ENCODE peak calls at places on chromosomes 2 and 18, in six cellular contexts. One of them, this sample, is unnamed.

GRCh38 chr18:38545071-38545470 is 979.5 kb upstream of the CELF4 start:
- DNase-seq in stimulated activated CD8-positive, alpha-beta memory T cell treated with anti-CD3 and anti-CD28 coated beads, Interleukin-4, amount 100 ng/mL, for 1 hour: no peak
- DNase-seq in NCI-H1105 treated with DMSO at 0.1 percent for 48 hours: no peak
- DNase-seq in GM10248: peak; percentile 9
- DNase-seq in naive B cell: no peak
- DNase-seq in mesendoderm: peak; percentile 93
- DNase-seq in this sample: no peak

GRCh38 chr18:58769321-58769720 is 95.4 kb upstream of the ZNF532 start:
- DNase-seq in GM10248: no peak
- DNase-seq in naive B cell: no peak
- DNase-seq in mesendoderm: no peak
- DNase-seq in NCI-H1105 treated with DMSO at 0.1 percent for 48 hours: no peak
- DNase-seq in stimulated activated CD8-positive, alpha-beta memory T cell treated with anti-CD3 and anti-CD28 coated beads, Interleukin-4, amount 100 ng/mL, for 1 hour: no peak
- DNase-seq in this sample: no peak

GRCh38 chr2:55718165-55719008 is 24.7 kb upstream of the PNPT1 start:
- DNase-seq in NCI-H1105 treated with DMSO at 0.1 percent for 48 hours: peak; percentile 53
- DNase-seq in mesendoderm: peak; percentile 68
- DNase-seq in naive B cell: peak; percentile 13
- DNase-seq in stimulated activated CD8-positive, alpha-beta memory T cell treated with anti-CD3 and anti-CD28 coated beads, Interleukin-4, amount 100 ng/mL, for 1 hour: no peak
- DNase-seq in GM10248: peak; percentile 63
- DNase-seq in this sample: peak; percentile 48

GRCh38 chr2:197241153-197241552 is 69.4 kb downstream of the ANKRD44 start:
- DNase-seq in naive B cell: no peak
- DNase-seq in NCI-H1105 treated with DMSO at 0.1 percent for 48 hours: no peak
- DNase-seq in GM10248: no peak
- DNase-seq in stimulated activated CD8-positive, alpha-beta memory T cell treated with anti-CD3 and anti-CD28 coated beads, Interleukin-4, amount 100 ng/mL, for 1 hour: no peak
- DNase-seq in mesendoderm: no peak
- DNase-seq in this sample: no peak

GRCh38 chr2:21841341-21841740 is 717.6 kb downstream of the TDRD15 start:
- DNase-seq in mesendoderm: peak; percentile 80
- DNase-seq in stimulated activated CD8-positive, alpha-beta memory T cell treated with anti-CD3 and anti-CD28 coated beads, Interleukin-4, amount 100 ng/mL, for 1 hour: no peak
- DNase-seq in naive B cell: no peak
- DNase-seq in NCI-H1105 treated with DMSO at 0.1 percent for 48 hours: no peak
- DNase-seq in GM10248: no peak
- DNase-seq in this sample: no peak

GRCh38 chr2:237060518-237061312 is 25.0 kb upstream of the COPS8 start:
- DNase-seq in stimulated activated CD8-positive, alpha-beta memory T cell treated with anti-CD3 and anti-CD28 coated beads, Interleukin-4, amount 100 ng/mL, for 1 hour: no peak
- DNase-seq in NCI-H1105 treated with DMSO at 0.1 percent for 48 hours: peak; percentile 69
- DNase-seq in mesendoderm: peak; percentile 81
- DNase-seq in GM10248: peak; percentile 62
- DNase-seq in naive B cell: no peak
- DNase-seq in this sample: peak; percentile 94

GRCh38 chr2:207995887-207996286 is 29.4 kb downstream of the PLEKHM3 start:
- DNase-seq in stimulated activated CD8-positive, alpha-beta memory T cell treated with anti-CD3 and anti-CD28 coated beads, Interleukin-4, amount 100 ng/mL, for 1 hour: no peak
- DNase-seq in GM10248: no peak
- DNase-seq in mesendoderm: no peak
- DNase-seq in NCI-H1105 treated with DMSO at 0.1 percent for 48 hours: no peak
- DNase-seq in naive B cell: no peak
- DNase-seq in this sample: no peak

GRCh38 chr18:2906522-2907458 is 60.0 kb downstream of the EMILIN2 start:
- DNase-seq in mesendoderm: peak; percentile 47
- DNase-seq in naive B cell: peak; percentile 56
- DNase-seq in NCI-H1105 treated with DMSO at 0.1 percent for 48 hours: peak; percentile 22
- DNase-seq in GM10248: peak; percentile 80
- DNase-seq in stimulated activated CD8-positive, alpha-beta memory T cell treated with anti-CD3 and anti-CD28 coated beads, Interleukin-4, amount 100 ng/mL, for 1 hour: no peak
- DNase-seq in this sample: peak; percentile 39

GRCh38 chr18:62165583-62165982 is 21.3 kb downstream of the PIGN start:
- DNase-seq in stimulated activated CD8-positive, alpha-beta memory T cell treated with anti-CD3 and anti-CD28 coated beads, Interleukin-4, amount 100 ng/mL, for 1 hour: no peak
- DNase-seq in naive B cell: no peak
- DNase-seq in NCI-H1105 treated with DMSO at 0.1 percent for 48 hours: no peak
- DNase-seq in mesendoderm: no peak
- DNase-seq in GM10248: no peak
- DNase-seq in this sample: no peak

GRCh38 chr2:212683346-212683745 is 144.7 kb upstream of the ERBB4 start:
- DNase-seq in GM10248: no peak
- DNase-seq in mesendoderm: no peak
- DNase-seq in naive B cell: no peak
- DNase-seq in NCI-H1105 treated with DMSO at 0.1 percent for 48 hours: no peak
- DNase-seq in stimulated activated CD8-positive, alpha-beta memory T cell treated with anti-CD3 and anti-CD28 coated beads, Interleukin-4, amount 100 ng/mL, for 1 hour: no peak
- DNase-seq in this sample: no peak

GRCh38 chr2:15058015-15058414 is 425.5 kb downstream of the LRATD1 start:
- DNase-seq in NCI-H1105 treated with DMSO at 0.1 percent for 48 hours: no peak
- DNase-seq in naive B cell: no peak
- DNase-seq in GM10248: no peak
- DNase-seq in stimulated activated CD8-positive, alpha-beta memory T cell treated with anti-CD3 and anti-CD28 coated beads, Interleukin-4, amount 100 ng/mL, for 1 hour: no peak
- DNase-seq in mesendoderm: peak; percentile 55
- DNase-seq in this sample: no peak

GRCh38 chr2:31286961-31287550 is 53.1 kb downstream of the EHD3 start:
- DNase-seq in GM10248: no peak
- DNase-seq in stimulated activated CD8-positive, alpha-beta memory T cell treated with anti-CD3 and anti-CD28 coated beads, Interleukin-4, amount 100 ng/mL, for 1 hour: no peak
- DNase-seq in naive B cell: no peak
- DNase-seq in NCI-H1105 treated with DMSO at 0.1 percent for 48 hours: no peak
- DNase-seq in mesendoderm: peak; percentile 33
- DNase-seq in this sample: no peak

GRCh38 chr18:75207298-75208054 is 1.5 kb downstream of the PTGR3 start:
- DNase-seq in naive B cell: no peak
- DNase-seq in NCI-H1105 treated with DMSO at 0.1 percent for 48 hours: no peak
- DNase-seq in stimulated activated CD8-positive, alpha-beta memory T cell treated with anti-CD3 and anti-CD28 coated beads, Interleukin-4, amount 100 ng/mL, for 1 hour: no peak
- DNase-seq in mesendoderm: peak; percentile 11
- DNase-seq in GM10248: no peak
- DNase-seq in this sample: no peak

GRCh38 chr18:13221821-13222220 is 3.3 kb downstream of the LDLRAD4 start:
- DNase-seq in stimulated activated CD8-positive, alpha-beta memory T cell treated with anti-CD3 and anti-CD28 coated beads, Interleukin-4, amount 100 ng/mL, for 1 hour: no peak
- DNase-seq in naive B cell: no peak
- DNase-seq in mesendoderm: no peak
- DNase-seq in NCI-H1105 treated with DMSO at 0.1 percent for 48 hours: peak; percentile 88
- DNase-seq in GM10248: no peak
- DNase-seq in this sample: peak; percentile 89

GRCh38 chr2:11140492-11140891 is 14.8 kb upstream of the SLC66A3 start:
- DNase-seq in GM10248: no peak
- DNase-seq in NCI-H1105 treated with DMSO at 0.1 percent for 48 hours: no peak
- DNase-seq in naive B cell: no peak
- DNase-seq in stimulated activated CD8-positive, alpha-beta memory T cell treated with anti-CD3 and anti-CD28 coated beads, Interleukin-4, amount 100 ng/mL, for 1 hour: no peak
- DNase-seq in mesendoderm: no peak
- DNase-seq in this sample: no peak

GRCh38 chr2:38483773-38484501 is 106.9 kb upstream of the ATL2 start:
- DNase-seq in naive B cell: no peak
- DNase-seq in NCI-H1105 treated with DMSO at 0.1 percent for 48 hours: no peak
- DNase-seq in stimulated activated CD8-positive, alpha-beta memory T cell treated with anti-CD3 and anti-CD28 coated beads, Interleukin-4, amount 100 ng/mL, for 1 hour: no peak
- DNase-seq in mesendoderm: no peak
- DNase-seq in GM10248: no peak
- DNase-seq in this sample: no peak

GRCh38 chr2:54838585-54839035 is 115.1 kb downstream of the EML6 start:
- DNase-seq in mesendoderm: peak; percentile 68
- DNase-seq in stimulated activated CD8-positive, alpha-beta memory T cell treated with anti-CD3 and anti-CD28 coated beads, Interleukin-4, amount 100 ng/mL, for 1 hour: peak; percentile 39
- DNase-seq in GM10248: peak; percentile 57
- DNase-seq in NCI-H1105 treated with DMSO at 0.1 percent for 48 hours: peak; percentile 55
- DNase-seq in naive B cell: peak; percentile 40
- DNase-seq in this sample: peak; percentile 20

GRCh38 chr2:202883987-202884675 is 12.6 kb upstream of the ICA1L start:
- DNase-seq in naive B cell: no peak
- DNase-seq in mesendoderm: peak; percentile 1
- DNase-seq in GM10248: no peak
- DNase-seq in stimulated activated CD8-positive, alpha-beta memory T cell treated with anti-CD3 and anti-CD28 coated beads, Interleukin-4, amount 100 ng/mL, for 1 hour: no peak
- DNase-seq in NCI-H1105 treated with DMSO at 0.1 percent for 48 hours: no peak
- DNase-seq in this sample: no peak

GRCh38 chr2:121707920-121708361 is 28.7 kb downstream of the NIFK start:
- DNase-seq in GM10248: no peak
- DNase-seq in mesendoderm: peak; percentile 41
- DNase-seq in NCI-H1105 treated with DMSO at 0.1 percent for 48 hours: no peak
- DNase-seq in naive B cell: no peak
- DNase-seq in stimulated activated CD8-positive, alpha-beta memory T cell treated with anti-CD3 and anti-CD28 coated beads, Interleukin-4, amount 100 ng/mL, for 1 hour: no peak
- DNase-seq in this sample: no peak

GRCh38 chr2:240732911-240733622 is 41.4 kb downstream of the AQP12A start:
- DNase-seq in mesendoderm: no peak
- DNase-seq in naive B cell: no peak
- DNase-seq in stimulated activated CD8-positive, alpha-beta memory T cell treated with anti-CD3 and anti-CD28 coated beads, Interleukin-4, amount 100 ng/mL, for 1 hour: no peak
- DNase-seq in GM10248: no peak
- DNase-seq in NCI-H1105 treated with DMSO at 0.1 percent for 48 hours: no peak
- DNase-seq in this sample: no peak

GRCh38 chr2:26477911-26478253 is at the start of gene OTOF:
- DNase-seq in NCI-H1105 treated with DMSO at 0.1 percent for 48 hours: no peak
- DNase-seq in naive B cell: no peak
- DNase-seq in stimulated activated CD8-positive, alpha-beta memory T cell treated with anti-CD3 and anti-CD28 coated beads, Interleukin-4, amount 100 ng/mL, for 1 hour: no peak
- DNase-seq in GM10248: no peak
- DNase-seq in mesendoderm: no peak
- DNase-seq in this sample: no peak

GRCh38 chr2:22829806-22830205 is 555.2 kb upstream of the KLHL29 start:
- DNase-seq in naive B cell: no peak
- DNase-seq in stimulated activated CD8-positive, alpha-beta memory T cell treated with anti-CD3 and anti-CD28 coated beads, Interleukin-4, amount 100 ng/mL, for 1 hour: no peak
- DNase-seq in GM10248: no peak
- DNase-seq in NCI-H1105 treated with DMSO at 0.1 percent for 48 hours: no peak
- DNase-seq in mesendoderm: no peak
- DNase-seq in this sample: no peak

GRCh38 chr18:56489901-56490300 is 148.5 kb downstream of the TXNL1 start:
- DNase-seq in mesendoderm: no peak
- DNase-seq in naive B cell: no peak
- DNase-seq in NCI-H1105 treated with DMSO at 0.1 percent for 48 hours: no peak
- DNase-seq in GM10248: no peak
- DNase-seq in stimulated activated CD8-positive, alpha-beta memory T cell treated with anti-CD3 and anti-CD28 coated beads, Interleukin-4, amount 100 ng/mL, for 1 hour: no peak
- DNase-seq in this sample: no peak

GRCh38 chr2:111946294-111947114 is 48.1 kb downstream of the MERTK start:
- DNase-seq in stimulated activated CD8-positive, alpha-beta memory T cell treated with anti-CD3 and anti-CD28 coated beads, Interleukin-4, amount 100 ng/mL, for 1 hour: no peak
- DNase-seq in GM10248: no peak
- DNase-seq in mesendoderm: peak; percentile 74
- DNase-seq in NCI-H1105 treated with DMSO at 0.1 percent for 48 hours: peak; percentile 66
- DNase-seq in naive B cell: no peak
- DNase-seq in this sample: peak; percentile 95

GRCh38 chr2:27242614-27242951 is 20.3 kb downstream of the SLC30A3 start:
- DNase-seq in mesendoderm: no peak
- DNase-seq in stimulated activated CD8-positive, alpha-beta memory T cell treated with anti-CD3 and anti-CD28 coated beads, Interleukin-4, amount 100 ng/mL, for 1 hour: no peak
- DNase-seq in NCI-H1105 treated with DMSO at 0.1 percent for 48 hours: no peak
- DNase-seq in GM10248: no peak
- DNase-seq in naive B cell: no peak
- DNase-seq in this sample: no peak

GRCh38 chr2:215713393-215713792 is 277.5 kb upstream of the FN1 start:
- DNase-seq in NCI-H1105 treated with DMSO at 0.1 percent for 48 hours: no peak
- DNase-seq in stimulated activated CD8-positive, alpha-beta memory T cell treated with anti-CD3 and anti-CD28 coated beads, Interleukin-4, amount 100 ng/mL, for 1 hour: no peak
- DNase-seq in GM10248: no peak
- DNase-seq in mesendoderm: no peak
- DNase-seq in naive B cell: no peak
- DNase-seq in this sample: no peak

GRCh38 chr2:216410550-216410949 is 1.7 kb upstream of the SMARCAL1 start:
- DNase-seq in naive B cell: no peak
- DNase-seq in stimulated activated CD8-positive, alpha-beta memory T cell treated with anti-CD3 and anti-CD28 coated beads, Interleukin-4, amount 100 ng/mL, for 1 hour: no peak
- DNase-seq in NCI-H1105 treated with DMSO at 0.1 percent for 48 hours: no peak
- DNase-seq in GM10248: no peak
- DNase-seq in mesendoderm: no peak
- DNase-seq in this sample: no peak

GRCh38 chr2:189673661-189674373 is 653 bp upstream of the ANKAR start:
- DNase-seq in stimulated activated CD8-positive, alpha-beta memory T cell treated with anti-CD3 and anti-CD28 coated beads, Interleukin-4, amount 100 ng/mL, for 1 hour: no peak
- DNase-seq in NCI-H1105 treated with DMSO at 0.1 percent for 48 hours: no peak
- DNase-seq in GM10248: no peak
- DNase-seq in mesendoderm: peak; percentile 10
- DNase-seq in naive B cell: no peak
- DNase-seq in this sample: no peak

GRCh38 chr2:224401641-224402342 is at the start of gene FAM124B:
- DNase-seq in stimulated activated CD8-positive, alpha-beta memory T cell treated with anti-CD3 and anti-CD28 coated beads, Interleukin-4, amount 100 ng/mL, for 1 hour: no peak
- DNase-seq in NCI-H1105 treated with DMSO at 0.1 percent for 48 hours: no peak
- DNase-seq in GM10248: no peak
- DNase-seq in mesendoderm: peak; percentile 59
- DNase-seq in naive B cell: peak; percentile 11
- DNase-seq in this sample: peak; percentile 4

This sample was measured in DMS79 treated with DMSO at 0.1 percent for 48 hours.